ENCODE peak calls at places on chromosomes 2 and 18, in four cellular contexts. U, L, J and C are unnamed samples.
A peak's percentile ranks its signal among the peaks of the same experiment; 100 is the strongest.

GRCh38 chr2:149487189-149487588 is 100.4 kb downstream of the MMADHC start:
- DNase-seq in U (no peak), J (peak; percentile 10), L (no peak), C (no peak)

GRCh38 chr2:80889009-80889408 is 584.5 kb upstream of the LRRTM1 start:
- DNase-seq in J (no peak), L (no peak), U (no peak), C (no peak)

GRCh38 chr2:45207105-45207504 is 197.9 kb upstream of the SIX2 start:
- DNase-seq in L (no peak), U (no peak), J (no peak), C (no peak)

GRCh38 chr2:102061962-102062795 is 70.4 kb downstream of the IL1R2 start:
- DNase-seq in L (peak; percentile 88), J (peak; percentile 94), U (no peak), C (no peak)

GRCh38 chr18:59662008-59662701 is 35.1 kb downstream of the CCBE1 start:
- DNase-seq in L (peak; percentile 65), J (peak; percentile 47), U (no peak), C (peak; percentile 69)

GRCh38 chr2:136248242-136248641 is 130.3 kb upstream of the CXCR4 start:
- DNase-seq in U (peak; percentile 41), J (peak; percentile 30), L (peak; percentile 83), C (no peak)

GRCh38 chr2:120766758-120767351 is 31.2 kb downstream of the GLI2 start:
- DNase-seq in L (peak; percentile 58), U (no peak), J (no peak), C (no peak)

GRCh38 chr2:60294901-60295590 is 258.4 kb downstream of the BCL11A start:
- DNase-seq in J (no peak), L (no peak), U (no peak), C (no peak)

GRCh38 chr18:79502785-79503184 is 107.1 kb downstream of the NFATC1 start:
- DNase-seq in L (peak; percentile 65), J (peak; percentile 58), U (no peak), C (no peak)

GRCh38 chr18:59143441-59143840 is 3.8 kb downstream of the SEC11C start:
- DNase-seq in L (peak; percentile 10), U (no peak), J (peak; percentile 31), C (no peak)

GRCh38 chr2:70140978-70141753 is 49.7 kb downstream of the C2orf42 start:
- DNase-seq in L (peak; percentile 40), J (peak; percentile 53), U (peak; percentile 94), C (peak; percentile 98)

GRCh38 chr2:160911258-160911657 is 249.0 kb upstream of the TANK start:
- DNase-seq in U (no peak), L (peak; percentile 49), J (peak; percentile 39), C (no peak)

GRCh38 chr2:234914371-234915154 is 37.3 kb upstream of the SH3BP4 start:
- DNase-seq in U (no peak), L (no peak), J (no peak), C (no peak)

GRCh38 chr2:164000171-164000570 is 264.4 kb upstream of the FIGN start:
- DNase-seq in L (peak; percentile 79), J (peak; percentile 9), U (no peak), C (no peak)

GRCh38 chr18:23689616-23690504 is 607 bp downstream of the LAMA3 start:
- DNase-seq in J (no peak), L (no peak), U (no peak), C (no peak)

GRCh38 chr2:155574941-155575340 is 757.6 kb downstream of the NR4A2 start:
- DNase-seq in J (no peak), U (no peak), L (no peak), C (no peak)

GRCh38 chr18:58639237-58639636 is 10.3 kb upstream of the ALPK2 start:
- DNase-seq in J (no peak), L (no peak), U (no peak), C (no peak)

GRCh38 chr18:40437517-40437916 is 1517.5 kb upstream of the PIK3C3 start:
- DNase-seq in U (no peak), L (peak; percentile 9), J (no peak), C (no peak)

GRCh38 chr2:21643180-21643579 is 519.4 kb downstream of the TDRD15 start:
- DNase-seq in L (peak; percentile 13), U (no peak), J (no peak), C (no peak)

GRCh38 chr2:230874456-230874855 is 9.7 kb downstream of the ITM2C start:
- DNase-seq in U (no peak), L (no peak), J (no peak), C (no peak)

GRCh38 chr2:224513991-224514390 is 71.2 kb downstream of the CUL3 start:
- DNase-seq in U (no peak), J (peak; percentile 9), L (peak; percentile 52), C (no peak)

GRCh38 chr2:85750509-85751299 is 3.1 kb upstream of the ATOH8 start:
- DNase-seq in U (peak; percentile 47), L (peak; percentile 52), J (peak; percentile 76), C (no peak)

GRCh38 chr2:219388127-219388844 is 574 bp upstream of the DNPEP start:
- DNase-seq in J (peak; percentile 99), L (peak; percentile 94), U (peak; percentile 90), C (peak; percentile 70)

GRCh38 chr2:219385958-219386520 is 1.7 kb downstream of the DNPEP start:
- DNase-seq in L (no peak), J (no peak), U (no peak), C (no peak)

GRCh38 chr2:219384872-219385271 is 2.8 kb downstream of the DNPEP start:
- DNase-seq in L (no peak), J (no peak), U (no peak), C (no peak)

GRCh38 chr2:219387284-219388126 is at the start of gene DNPEP:
- DNase-seq in U (peak; percentile 73), L (peak; percentile 83), J (peak; percentile 97), C (peak; percentile 59)

DNA sequence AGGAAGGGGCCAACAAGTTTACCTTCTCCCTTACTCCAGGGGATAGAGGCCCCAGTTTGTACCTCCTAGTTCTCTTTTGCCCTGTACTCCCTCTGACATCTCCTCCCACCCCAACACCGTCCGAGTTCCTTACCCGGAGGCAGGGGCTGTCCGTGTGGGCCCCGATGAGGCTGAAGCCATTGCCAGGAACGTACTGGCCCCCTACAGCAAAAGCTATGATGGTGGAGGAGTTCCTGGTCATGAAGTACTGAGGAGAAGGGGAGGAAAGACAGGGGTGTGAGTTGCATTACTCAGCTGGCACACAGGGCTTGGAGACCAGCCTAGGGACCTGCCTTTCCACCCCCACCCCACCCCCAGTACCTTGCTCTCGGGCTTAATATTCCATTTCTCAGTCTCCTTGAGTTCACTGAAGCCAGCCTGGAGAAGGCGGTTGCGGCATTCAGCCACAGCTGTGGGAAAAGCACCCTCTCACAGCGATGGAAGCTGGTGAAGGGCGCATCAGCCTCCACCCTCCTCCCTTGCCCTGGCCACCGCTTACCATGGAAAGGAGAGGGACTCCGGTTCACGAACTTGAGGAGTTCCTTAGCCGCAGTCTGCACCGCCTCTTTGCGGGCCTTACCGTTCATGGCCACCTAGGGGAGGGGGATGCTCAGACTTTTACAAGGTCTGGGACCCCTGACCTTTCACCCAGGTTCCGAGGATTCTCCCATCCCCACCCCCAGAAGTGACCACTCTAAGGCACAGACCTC is 1.0 kb downstream of the DNPEP start:
- DNase-seq in U (no peak), L (no peak), J (peak; percentile 39), C (no peak)
- TF ChIP-seq EZH2 in U (no peak), L (no peak), J (no peak), C (no peak)

GRCh38 chr18:22166070-22166972 is 3.1 kb upstream of the GATA6 start:
- DNase-seq in L (no peak), U (no peak), J (no peak), C (no peak)

GRCh38 chr18:22167471-22168151 is 1.8 kb upstream of the GATA6 start:
- DNase-seq in J (peak; percentile 46), L (peak; percentile 51), U (no peak), C (no peak)

GRCh38 chr18:22165603-22166069 is 3.8 kb upstream of the GATA6 start:
- DNase-seq in U (no peak), L (no peak), J (no peak), C (no peak)

GRCh38 chr18:22168360-22168921 is 948 bp upstream of the GATA6 start:
- DNase-seq in L (no peak), U (no peak), J (no peak), C (no peak)

GRCh38 chr18:22167091-22167470 is 2.3 kb upstream of the GATA6 start:
- DNase-seq in L (no peak), J (no peak), U (no peak), C (no peak)
- TF ChIP-seq EZH2 in L (peak; percentile 68), J (peak; percentile 89), U (no peak), C (no peak)

GRCh38 chr2:218981390-218982311 is 3.3 kb downstream of the FEV start:
- DNase-seq in U (no peak), L (peak; percentile 20), J (peak; percentile 62), C (no peak)

GRCh38 chr2:218983263-218983970 is 1.6 kb downstream of the FEV start:
- DNase-seq in U (no peak), J (no peak), L (no peak), C (no peak)

GRCh38 chr2:218983971-218984238 is 1.1 kb downstream of the FEV start:
- DNase-seq in J (no peak), L (no peak), U (no peak), C (no peak)

GRCh38 chr2:218980800-218981389 is 4.1 kb downstream of the FEV start:
- DNase-seq in J (peak; percentile 33), U (no peak), L (no peak), C (no peak)

GRCh38 chr2:218982312-218983262 is 2.4 kb downstream of the FEV start:
- DNase-seq in U (no peak), J (no peak), L (no peak), C (no peak)
- TF ChIP-seq EZH2 in U (no peak), J (peak; percentile 67), L (peak; percentile 98), C (peak; percentile 98)

GRCh38 chr2:33877348-33878016 is 278.4 kb upstream of the FAM98A start:
- DNase-seq in U (no peak), J (no peak), L (no peak), C (no peak)

DNA sequence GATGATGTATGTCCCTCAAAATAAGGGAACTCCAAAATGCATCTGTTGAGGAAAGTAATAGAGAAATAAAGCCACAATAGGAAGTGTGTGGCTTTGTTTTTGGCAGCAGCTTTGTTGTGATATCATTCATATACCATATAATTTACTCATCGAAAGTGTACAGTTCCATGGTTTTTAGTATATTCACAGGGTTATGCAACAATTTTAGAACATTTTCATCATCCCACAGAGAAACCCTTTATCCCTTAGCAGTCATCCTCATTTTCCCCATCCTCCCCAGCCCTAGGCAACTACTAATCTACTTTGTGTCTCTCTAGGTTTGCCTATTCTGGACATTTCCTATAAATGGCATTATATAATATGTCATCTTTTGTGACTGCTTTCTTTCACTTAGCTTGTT is 274.1 kb upstream of the FAM98A start:
- DNase-seq in J (no peak), L (no peak), U (no peak), C (no peak)
- TF ChIP-seq EZH2 in J (no peak), L (no peak), U (no peak), C (no peak)

GRCh38 chr2:176454893-176455810 is 185.9 kb downstream of the MTX2 start:
- DNase-seq in L (peak; percentile 45), U (peak; percentile 45), J (peak; percentile 75), C (peak; percentile 23)
- TF ChIP-seq EZH2 in L (no peak), U (no peak), J (no peak), C (no peak)